ENCODE peak calls at places on chromosomes 11 and 22, in six cellular contexts. One of them, this sample, is unnamed.

GRCh38 chr22:42856179-42856864 is 751 bp downstream of the ARFGAP3 start:
- DNase-seq in left ventricle myocardium inferior: peak; percentile 62
- DNase-seq in Peyer's patch: peak; percentile 37
- DNase-seq in ovary: no peak
- DNase-seq in GM23338: peak; percentile 55
- DNase-seq in tibial artery: peak; percentile 87
- DNase-seq in this sample: peak; percentile 33

GRCh38 chr11:58922475-58922874 is 16.8 kb upstream of the GLYATL1 start:
- DNase-seq in left ventricle myocardium inferior: no peak
- DNase-seq in ovary: no peak
- DNase-seq in GM23338: no peak
- DNase-seq in tibial artery: no peak
- DNase-seq in Peyer's patch: no peak
- DNase-seq in this sample: no peak

GRCh38 chr22:20762233-20762796 is 11.6 kb upstream of the SERPIND1 start:
- DNase-seq in ovary: no peak
- DNase-seq in tibial artery: no peak
- DNase-seq in Peyer's patch: no peak
- DNase-seq in GM23338: no peak
- DNase-seq in left ventricle myocardium inferior: no peak
- DNase-seq in this sample: no peak

GRCh38 chr22:23831781-23832180 is 7.0 kb downstream of the DERL3 start:
- DNase-seq in ovary: peak; percentile 20
- DNase-seq in GM23338: no peak
- DNase-seq in left ventricle myocardium inferior: no peak
- DNase-seq in tibial artery: peak; percentile 48
- DNase-seq in Peyer's patch: no peak
- DNase-seq in this sample: no peak

GRCh38 chr11:128040603-128041002 is 546.8 kb downstream of the ETS1 start:
- DNase-seq in left ventricle myocardium inferior: no peak
- DNase-seq in tibial artery: no peak
- DNase-seq in ovary: no peak
- DNase-seq in Peyer's patch: no peak
- DNase-seq in GM23338: no peak
- DNase-seq in this sample: no peak

GRCh38 chr11:115920841-115921480 is 416.7 kb upstream of the CADM1 start:
- DNase-seq in GM23338: no peak
- DNase-seq in left ventricle myocardium inferior: no peak
- DNase-seq in ovary: no peak
- DNase-seq in Peyer's patch: no peak
- DNase-seq in tibial artery: no peak
- DNase-seq in this sample: no peak

GRCh38 chr11:93198221-93198650 is 445 bp upstream of the SLC36A4 start:
- DNase-seq in tibial artery: no peak
- DNase-seq in Peyer's patch: no peak
- DNase-seq in GM23338: no peak
- DNase-seq in left ventricle myocardium inferior: no peak
- DNase-seq in ovary: no peak
- DNase-seq in this sample: no peak

GRCh38 chr11:67272327-67273259 is 6.3 kb downstream of the GRK2 start:
- DNase-seq in left ventricle myocardium inferior: no peak
- DNase-seq in ovary: peak; percentile 21
- DNase-seq in Peyer's patch: peak; percentile 64
- DNase-seq in tibial artery: peak; percentile 67
- DNase-seq in GM23338: no peak
- DNase-seq in this sample: no peak

GRCh38 chr11:96082002-96082899 is 158.3 kb upstream of the MTMR2 start:
- DNase-seq in tibial artery: no peak
- DNase-seq in GM23338: no peak
- DNase-seq in ovary: no peak
- DNase-seq in left ventricle myocardium inferior: no peak
- DNase-seq in Peyer's patch: no peak
- DNase-seq in this sample: no peak

GRCh38 chr11:117449111-117449693 is 121.5 kb downstream of the CEP164 start:
- DNase-seq in left ventricle myocardium inferior: no peak
- DNase-seq in tibial artery: peak; percentile 31
- DNase-seq in GM23338: no peak
- DNase-seq in Peyer's patch: no peak
- DNase-seq in ovary: no peak
- DNase-seq in this sample: no peak

GRCh38 chr22:21975854-21976345 is 6.7 kb downstream of the TOP3B start:
- DNase-seq in Peyer's patch: no peak
- DNase-seq in tibial artery: no peak
- DNase-seq in GM23338: no peak
- DNase-seq in left ventricle myocardium inferior: no peak
- DNase-seq in ovary: no peak
- DNase-seq in this sample: no peak

GRCh38 chr11:83070878-83071640 is 638 bp downstream of the RAB30 start:
- DNase-seq in GM23338: peak; percentile 57
- DNase-seq in Peyer's patch: peak; percentile 30
- DNase-seq in tibial artery: peak; percentile 81
- DNase-seq in ovary: peak; percentile 70
- DNase-seq in left ventricle myocardium inferior: peak; percentile 50
- DNase-seq in this sample: peak; percentile 53

GRCh38 chr11:104624021-104624420 is 274.2 kb downstream of the CASP12 start:
- DNase-seq in Peyer's patch: no peak
- DNase-seq in tibial artery: no peak
- DNase-seq in ovary: no peak
- DNase-seq in GM23338: peak; percentile 61
- DNase-seq in left ventricle myocardium inferior: no peak
- DNase-seq in this sample: no peak

GRCh38 chr11:113991170-113991569 is 16.3 kb downstream of the HTR3A start:
- DNase-seq in GM23338: peak; percentile 87
- DNase-seq in tibial artery: no peak
- DNase-seq in ovary: no peak
- DNase-seq in left ventricle myocardium inferior: peak; percentile 27
- DNase-seq in Peyer's patch: no peak
- DNase-seq in this sample: no peak

GRCh38 chr22:49152930-49153770 is 674.5 kb downstream of the BRD1 start:
- DNase-seq in left ventricle myocardium inferior: no peak
- DNase-seq in ovary: no peak
- DNase-seq in GM23338: no peak
- DNase-seq in tibial artery: no peak
- DNase-seq in Peyer's patch: no peak
- DNase-seq in this sample: no peak

GRCh38 chr11:46253258-46254134 is 24.0 kb upstream of the CREB3L1 start:
- DNase-seq in tibial artery: no peak
- DNase-seq in GM23338: no peak
- DNase-seq in Peyer's patch: no peak
- DNase-seq in left ventricle myocardium inferior: no peak
- DNase-seq in ovary: no peak
- DNase-seq in this sample: no peak

GRCh38 chr11:84800755-84801346 is 826.3 kb downstream of the DLG2 start:
- DNase-seq in left ventricle myocardium inferior: no peak
- DNase-seq in tibial artery: no peak
- DNase-seq in ovary: no peak
- DNase-seq in GM23338: peak; percentile 39
- DNase-seq in Peyer's patch: no peak
- DNase-seq in this sample: no peak

GRCh38 chr11:68954970-68955958 is 25.5 kb downstream of the MRGPRD start:
- DNase-seq in GM23338: peak; percentile 47
- DNase-seq in tibial artery: peak; percentile 62
- DNase-seq in ovary: no peak
- DNase-seq in left ventricle myocardium inferior: peak; percentile 39
- DNase-seq in Peyer's patch: no peak
- DNase-seq in this sample: no peak

GRCh38 chr11:79242616-79243015 is 198.2 kb downstream of the TENM4 start:
- DNase-seq in ovary: no peak
- DNase-seq in Peyer's patch: no peak
- DNase-seq in left ventricle myocardium inferior: no peak
- DNase-seq in tibial artery: no peak
- DNase-seq in GM23338: no peak
- DNase-seq in this sample: no peak

GRCh38 chr11:93704237-93704636 is 37.1 kb downstream of the TAF1D start:
- DNase-seq in tibial artery: no peak
- DNase-seq in Peyer's patch: no peak
- DNase-seq in ovary: no peak
- DNase-seq in left ventricle myocardium inferior: no peak
- DNase-seq in GM23338: peak; percentile 25
- DNase-seq in this sample: no peak

GRCh38 chr11:82557274-82557673 is 176.4 kb downstream of the FAM181B start:
- DNase-seq in GM23338: no peak
- DNase-seq in left ventricle myocardium inferior: peak; percentile 32
- DNase-seq in Peyer's patch: peak; percentile 22
- DNase-seq in ovary: no peak
- DNase-seq in tibial artery: peak; percentile 66
- DNase-seq in this sample: no peak

GRCh38 chr11:79122759-79123158 is 318.1 kb downstream of the TENM4 start:
- DNase-seq in left ventricle myocardium inferior: no peak
- DNase-seq in GM23338: no peak
- DNase-seq in ovary: no peak
- DNase-seq in tibial artery: no peak
- DNase-seq in Peyer's patch: no peak
- DNase-seq in this sample: no peak

GRCh38 chr11:2927851-2928604 is 1.2 kb downstream of the PHLDA2 start:
- DNase-seq in GM23338: no peak
- DNase-seq in Peyer's patch: no peak
- DNase-seq in left ventricle myocardium inferior: peak; percentile 8
- DNase-seq in tibial artery: peak; percentile 62
- DNase-seq in ovary: peak; percentile 16
- DNase-seq in this sample: no peak

GRCh38 chr22:39621826-39622225 is 51.3 kb downstream of the CACNA1I start:
- DNase-seq in GM23338: no peak
- DNase-seq in Peyer's patch: no peak
- DNase-seq in left ventricle myocardium inferior: no peak
- DNase-seq in ovary: no peak
- DNase-seq in tibial artery: no peak
- DNase-seq in this sample: no peak

GRCh38 chr22:48650323-48651035 is 1177.2 kb downstream of the BRD1 start:
- DNase-seq in left ventricle myocardium inferior: no peak
- DNase-seq in tibial artery: no peak
- DNase-seq in Peyer's patch: no peak
- DNase-seq in ovary: no peak
- DNase-seq in GM23338: no peak
- DNase-seq in this sample: no peak

GRCh38 chr11:68962527-68963250 is 18.1 kb downstream of the MRGPRD start:
- DNase-seq in tibial artery: peak; percentile 71
- DNase-seq in ovary: no peak
- DNase-seq in GM23338: no peak
- DNase-seq in left ventricle myocardium inferior: no peak
- DNase-seq in Peyer's patch: no peak
- DNase-seq in this sample: no peak

DNA sequence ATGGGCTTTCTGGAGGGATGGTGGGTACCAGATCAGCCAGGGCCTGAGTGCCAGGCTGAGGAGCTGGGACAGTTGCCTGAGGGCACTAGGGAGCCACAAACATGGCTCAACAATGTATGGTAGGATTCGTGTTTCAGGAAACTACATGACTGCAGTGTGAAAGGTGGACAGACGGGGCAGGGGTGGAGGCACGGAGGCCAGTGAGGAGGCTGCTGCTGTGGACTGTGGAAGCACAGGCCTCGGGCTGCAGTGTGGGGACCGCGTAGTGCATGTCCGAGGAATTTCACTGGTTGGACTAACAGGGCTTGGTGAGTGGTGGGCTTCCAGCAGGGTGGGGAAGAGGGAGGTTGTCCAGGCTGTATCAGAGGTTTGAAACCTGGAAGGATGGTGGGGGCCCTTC is 7.8 kb downstream of the P2RY2 start:
- DNase-seq in Peyer's patch: no peak
- DNase-seq in ovary: no peak
- DNase-seq in left ventricle myocardium inferior: no peak
- DNase-seq in GM23338: no peak
- DNase-seq in tibial artery: peak; percentile 16
- DNase-seq in this sample: peak; percentile 10
- H3K27ac ChIP-seq in Peyer's patch: no peak overlapping the region
- H3K27ac ChIP-seq in ovary: no peak overlapping the region
- H3K27ac ChIP-seq in left ventricle myocardium inferior: no peak overlapping the region
- H3K27ac ChIP-seq in GM23338: no peak overlapping the region
- H3K27ac ChIP-seq in tibial artery: no peak overlapping the region
- H3K27ac ChIP-seq in this sample: no peak overlapping the region

GRCh38 chr11:10565493-10565892 is 3.0 kb downstream of the LYVE1 start:
- DNase-seq in GM23338: no peak
- DNase-seq in ovary: no peak
- DNase-seq in tibial artery: no peak
- DNase-seq in left ventricle myocardium inferior: no peak
- DNase-seq in Peyer's patch: no peak
- DNase-seq in this sample: no peak

GRCh38 chr11:10564030-10564429 is 4.4 kb downstream of the LYVE1 start:
- DNase-seq in ovary: no peak
- DNase-seq in tibial artery: no peak
- DNase-seq in GM23338: no peak
- DNase-seq in left ventricle myocardium inferior: no peak
- DNase-seq in Peyer's patch: no peak
- DNase-seq in this sample: no peak

GRCh38 chr11:10567466-10567865 is 999 bp downstream of the LYVE1 start:
- DNase-seq in ovary: no peak
- DNase-seq in tibial artery: no peak
- DNase-seq in GM23338: no peak
- DNase-seq in left ventricle myocardium inferior: no peak
- DNase-seq in Peyer's patch: no peak
- DNase-seq in this sample: no peak

GRCh38 chr11:10566257-10566956 is 2.1 kb downstream of the LYVE1 start:
- DNase-seq in left ventricle myocardium inferior: no peak
- DNase-seq in GM23338: no peak
- DNase-seq in tibial artery: no peak
- DNase-seq in Peyer's patch: no peak
- DNase-seq in ovary: no peak
- DNase-seq in this sample: no peak

GRCh38 chr11:10564692-10565318 is 3.7 kb downstream of the LYVE1 start:
- DNase-seq in ovary: no peak
- DNase-seq in Peyer's patch: no peak
- DNase-seq in tibial artery: no peak
- DNase-seq in left ventricle myocardium inferior: no peak
- DNase-seq in GM23338: no peak
- DNase-seq in this sample: no peak
- TF ChIP-seq CTCF in ovary: peak; percentile 49
- TF ChIP-seq CTCF in Peyer's patch: peak; percentile 18
- TF ChIP-seq CTCF in tibial artery: peak; percentile 59
- TF ChIP-seq CTCF in left ventricle myocardium inferior: peak; percentile 51
- TF ChIP-seq CTCF in GM23338: peak; percentile 46
- TF ChIP-seq CTCF in this sample: peak; percentile 21

DNA sequence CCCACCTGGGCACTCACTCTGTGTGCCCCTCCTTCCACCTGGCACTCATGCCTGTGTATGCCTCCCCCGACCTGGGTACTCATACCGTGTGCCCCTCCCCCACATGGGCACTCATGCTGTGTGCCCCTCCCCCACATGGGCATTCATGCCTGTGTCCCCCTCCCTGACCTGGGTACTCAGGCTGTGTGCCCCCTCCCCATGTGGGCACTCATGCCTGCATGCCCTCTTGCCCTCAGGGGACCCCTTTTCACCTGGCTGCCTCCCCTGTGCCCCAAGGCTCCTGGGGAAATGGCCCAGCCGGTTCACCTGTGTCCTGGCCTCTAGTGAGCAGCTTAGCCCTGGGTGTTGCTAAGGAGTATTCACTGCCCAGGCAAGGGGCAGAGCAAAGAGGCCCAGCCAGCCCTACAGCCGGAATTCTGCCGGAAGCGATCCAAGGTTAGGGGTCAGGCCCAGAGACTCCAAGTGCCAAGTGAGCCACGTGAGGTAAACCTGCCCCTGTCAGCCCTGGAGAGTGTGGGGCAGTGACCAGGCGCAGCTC is 5.7 kb upstream of the IFITM10 start:
- DNase-seq in GM23338: no peak
- DNase-seq in left ventricle myocardium inferior: no peak
- DNase-seq in tibial artery: no peak
- DNase-seq in Peyer's patch: no peak
- DNase-seq in ovary: no peak
- DNase-seq in this sample: no peak
- H3K4me3 ChIP-seq in GM23338: no peak overlapping the region
- H3K4me3 ChIP-seq in left ventricle myocardium inferior: peak overlapping the region; percentile 21
- H3K4me3 ChIP-seq in tibial artery: no peak overlapping the region
- H3K4me3 ChIP-seq in Peyer's patch: no peak overlapping the region
- H3K4me3 ChIP-seq in ovary: no peak overlapping the region
- H3K4me3 ChIP-seq in this sample: no peak overlapping the region

GRCh38 chr11:12183827-12184620 is 73.6 kb downstream of the MICAL2 start:
- DNase-seq in GM23338: no peak
- DNase-seq in Peyer's patch: no peak
- DNase-seq in left ventricle myocardium inferior: no peak
- DNase-seq in tibial artery: no peak
- DNase-seq in ovary: no peak
- DNase-seq in this sample: no peak
- H3K27ac ChIP-seq in GM23338: no peak overlapping the region
- H3K27ac ChIP-seq in Peyer's patch: no peak overlapping the region
- H3K27ac ChIP-seq in left ventricle myocardium inferior: peak overlapping the region; percentile 86
- H3K27ac ChIP-seq in tibial artery: peak overlapping the region; percentile 91
- H3K27ac ChIP-seq in ovary: no peak overlapping the region
- H3K27ac ChIP-seq in this sample: no peak overlapping the region

This sample was measured in dorsolateral prefrontal cortex.